ENCODE peak calls at places on chromosome 11, in four cellular contexts. B is HCT116, E is gastrocnemius medialis, D is Peyer's patch. Q is an unnamed sample.

GRCh38 chr11:72726266-72727220 is 25.7 kb downstream of the ARAP1 start:
- DNase-seq in B (no peak), E (no peak), D (no peak), Q (no peak)

GRCh38 chr11:128931661-128932060 is 11.0 kb downstream of the TP53AIP1 start:
- DNase-seq in E (peak; percentile 35), B (no peak), D (no peak), Q (no peak)

GRCh38 chr11:71145368-71145767 is 107.0 kb downstream of the SHANK2 start:
- DNase-seq in E (no peak), D (peak; percentile 23), B (no peak), Q (no peak)

GRCh38 chr11:113967361-113967760 is 7.5 kb upstream of the HTR3A start:
- DNase-seq in D (no peak), B (no peak), E (no peak), Q (no peak)

GRCh38 chr11:78094250-78094649 is 14.6 kb upstream of the NDUFC2 start:
- DNase-seq in D (no peak), B (no peak), E (no peak), Q (no peak)

GRCh38 chr11:133952199-133953190 is 4.3 kb downstream of the IGSF9B start:
- DNase-seq in B (no peak), E (no peak), D (no peak), Q (no peak)

GRCh38 chr11:8089791-8090510 is 8.9 kb downstream of the TUB start:
- DNase-seq in B (no peak), E (no peak), D (no peak), Q (peak; percentile 55)

GRCh38 chr11:44848203-44848962 is 102.3 kb downstream of the TP53I11 start:
- DNase-seq in E (no peak), D (no peak), B (no peak), Q (no peak)

GRCh38 chr11:62552465-62552782 is 5.8 kb upstream of the AHNAK start:
- DNase-seq in E (no peak), D (no peak), B (no peak), Q (no peak)

GRCh38 chr11:67372993-67373915 is at the start of gene CLCF1:
- DNase-seq in B (no peak), D (peak; percentile 92), E (peak; percentile 41), Q (peak; percentile 87)

GRCh38 chr11:1889941-1890855 is 1.5 kb downstream of the PRR33 start:
- DNase-seq in E (no peak), B (no peak), D (no peak), Q (no peak)

GRCh38 chr11:1888347-1888753 is 3.3 kb downstream of the PRR33 start:
- DNase-seq in D (no peak), E (peak; percentile 13), B (no peak), Q (no peak)

GRCh38 chr11:1889527-1889930 is 2.2 kb downstream of the PRR33 start:
- DNase-seq in B (no peak), D (no peak), E (no peak), Q (no peak)

GRCh38 chr11:1887451-1888346 is 4.0 kb downstream of the PRR33 start:
- DNase-seq in D (no peak), E (peak; percentile 32), B (no peak), Q (no peak)

DNA sequence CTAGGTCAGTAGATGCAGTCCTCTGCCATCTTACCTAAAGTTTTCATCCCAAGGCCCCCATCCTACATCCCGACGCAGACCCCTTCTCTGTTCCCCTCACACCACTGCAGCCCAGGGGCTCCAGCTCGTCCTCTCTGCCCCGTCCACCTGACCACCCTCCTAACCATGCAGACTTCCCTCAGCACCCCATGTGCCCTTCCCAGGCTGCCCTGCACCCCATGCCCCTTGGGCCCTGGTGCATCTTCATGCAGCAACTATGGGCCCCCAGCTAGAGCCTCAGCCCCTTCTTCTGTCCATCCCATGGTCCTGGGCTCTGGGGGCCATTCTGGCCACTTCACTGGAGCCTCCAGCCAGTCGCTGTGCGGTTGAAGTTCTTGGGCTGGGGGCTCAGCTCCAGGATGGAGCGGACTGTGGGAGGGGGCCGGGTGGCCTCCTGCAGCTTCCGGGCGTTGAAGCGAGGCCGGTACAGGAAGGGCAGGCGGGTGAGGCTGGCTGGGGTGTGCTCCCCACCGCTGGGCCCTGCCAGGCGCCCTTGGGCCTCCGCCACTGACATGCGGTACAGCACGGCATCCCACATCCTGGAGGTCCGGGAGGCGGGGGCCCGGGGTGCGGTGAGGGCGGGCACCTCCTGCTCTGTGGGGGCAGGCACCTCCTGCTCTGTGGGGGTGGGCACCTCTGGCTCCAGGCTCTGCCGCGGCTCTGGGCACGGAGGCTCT is 2.7 kb downstream of the PRR33 start:
- DNase-seq in D (peak; percentile 75), E (peak; percentile 38), B (no peak), Q (no peak)
- H3K27ac ChIP-seq in D (peak overlapping the region; percentile 13), E (no peak overlapping the region), B (no peak overlapping the region), Q (no peak overlapping the region)

DNA sequence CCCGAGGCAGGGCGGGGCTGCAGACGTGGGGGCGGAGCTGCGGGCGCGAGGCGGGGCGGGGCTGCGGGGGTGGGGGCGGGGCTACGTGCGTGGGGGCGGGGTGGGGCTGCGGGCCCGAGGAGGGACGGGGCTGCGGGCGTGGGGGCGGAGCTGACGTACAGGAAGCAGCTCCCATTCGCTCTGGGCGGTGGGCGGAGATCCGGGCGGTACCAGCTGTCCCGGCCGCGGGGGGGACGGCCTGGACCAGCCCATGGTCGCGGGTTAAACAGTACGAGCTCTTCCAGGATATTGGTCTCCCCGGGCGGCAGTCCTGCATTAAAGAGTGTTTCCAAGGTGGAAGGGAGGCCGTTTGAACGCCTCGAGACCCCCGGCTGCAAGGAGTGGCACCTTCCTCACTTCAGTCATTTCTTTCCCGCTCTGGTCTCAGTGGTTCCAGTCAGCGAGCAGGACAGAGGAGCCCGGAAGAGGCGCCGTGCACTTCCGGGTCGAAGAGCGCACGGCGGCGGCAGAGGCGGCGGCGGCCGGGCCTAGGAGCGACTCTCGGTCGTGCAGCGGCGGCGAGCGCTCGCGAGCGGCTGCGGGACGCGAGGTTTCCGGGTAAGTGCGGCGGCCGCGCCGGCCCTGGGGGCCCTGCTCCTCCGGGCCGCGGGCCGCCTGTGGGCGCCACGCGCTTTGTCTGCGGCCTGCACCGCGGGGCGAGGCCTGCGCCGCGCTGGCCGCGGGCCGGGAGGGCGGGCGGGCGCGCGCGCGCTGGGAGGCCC is at the start of gene PHRF1:
- DNase-seq in B (peak; percentile 88), E (peak; percentile 93), D (peak; percentile 98), Q (peak; percentile 99)
- TF ChIP-seq POLR2A in B (peak; percentile 54), E (peak; percentile 89), D (peak; percentile 92), Q (peak; percentile 69)

GRCh38 chr11:3927129-3927796 is 71.8 kb downstream of the STIM1 start:
- DNase-seq in D (no peak), B (no peak), E (no peak), Q (no peak)
- TF ChIP-seq CTCF in D (no peak), B (no peak), E (no peak), Q (no peak)

GRCh38 chr11:102062106-102062505 is 14.9 kb downstream of the CFAP300 start:
- DNase-seq in D (no peak), B (no peak), E (no peak), Q (no peak)

GRCh38 chr11:102061276-102061675 is 14.0 kb downstream of the CFAP300 start:
- DNase-seq in E (no peak), D (no peak), B (no peak), Q (no peak)

GRCh38 chr11:102064316-102064715 is 17.1 kb downstream of the CFAP300 start:
- DNase-seq in D (no peak), E (no peak), B (no peak), Q (no peak)
- H3K27ac ChIP-seq in D (no peak overlapping the region), E (no peak overlapping the region), B (no peak overlapping the region), Q (no peak overlapping the region)

GRCh38 chr11:34357646-34358257 is at the start of gene ABTB2:
- DNase-seq in D (peak; percentile 99), E (peak; percentile 97), B (peak; percentile 90), Q (peak; percentile 99)
- TF ChIP-seq POLR2A in D (peak; percentile 97), E (peak; percentile 99), B (peak; percentile 30), Q (peak; percentile 37)

GRCh38 chr11:11916981-11917399 is 75.2 kb downstream of the USP47 start:
- DNase-seq in D (no peak), B (no peak), E (peak; percentile 20), Q (no peak)
- TF ChIP-seq CTCF in D (no peak), B (no peak), E (no peak), Q (no peak)

Q was measured in suprapubic skin.